ENCODE peak calls at places on chromosomes 1 and 21, in eight cellular contexts. One of them, this sample, is unnamed.

GRCh38 chr1:101290922-101291561 is 54.2 kb downstream of the S1PR1 start:
- DNase-seq in stimulated activated CD8-positive, alpha-beta memory T cell treated with anti-CD3 and anti-CD28 coated beads, Interleukin-2, amount 100 ng/mL, for 48 hours: no peak
- DNase-seq in NCI-H1105: no peak
- DNase-seq in ovary: no peak
- DNase-seq in anterior cingulate cortex: no peak
- DNase-seq in glomerular endothelial cell: no peak
- DNase-seq in activated CD8-positive, alpha-beta memory T cell treated with anti-CD3 and anti-CD28 coated beads for 24 hours: peak
- DNase-seq in fibroblast of pulmonary artery: no peak
- DNase-seq in this sample: no peak

GRCh38 chr1:2237773-2238172 is 9.7 kb downstream of the SKI start:
- DNase-seq in stimulated activated CD8-positive, alpha-beta memory T cell treated with anti-CD3 and anti-CD28 coated beads, Interleukin-2, amount 100 ng/mL, for 48 hours: no peak
- DNase-seq in NCI-H1105: no peak
- DNase-seq in ovary: no peak
- DNase-seq in anterior cingulate cortex: no peak
- DNase-seq in glomerular endothelial cell: no peak
- DNase-seq in activated CD8-positive, alpha-beta memory T cell treated with anti-CD3 and anti-CD28 coated beads for 24 hours: no peak
- DNase-seq in fibroblast of pulmonary artery: no peak
- DNase-seq in this sample: no peak

GRCh38 chr1:26351591-26352337 is 2.2 kb downstream of the CRYBG2 start:
- DNase-seq in stimulated activated CD8-positive, alpha-beta memory T cell treated with anti-CD3 and anti-CD28 coated beads, Interleukin-2, amount 100 ng/mL, for 48 hours: no peak
- DNase-seq in NCI-H1105: no peak
- DNase-seq in ovary: no peak
- DNase-seq in anterior cingulate cortex: no peak
- DNase-seq in glomerular endothelial cell: no peak
- DNase-seq in activated CD8-positive, alpha-beta memory T cell treated with anti-CD3 and anti-CD28 coated beads for 24 hours: no peak
- DNase-seq in fibroblast of pulmonary artery: no peak
- DNase-seq in this sample: no peak

GRCh38 chr1:198676253-198676652 is 37.4 kb downstream of the PTPRC start:
- DNase-seq in stimulated activated CD8-positive, alpha-beta memory T cell treated with anti-CD3 and anti-CD28 coated beads, Interleukin-2, amount 100 ng/mL, for 48 hours: no peak
- DNase-seq in NCI-H1105: peak
- DNase-seq in ovary: no peak
- DNase-seq in anterior cingulate cortex: no peak
- DNase-seq in glomerular endothelial cell: no peak
- DNase-seq in activated CD8-positive, alpha-beta memory T cell treated with anti-CD3 and anti-CD28 coated beads for 24 hours: no peak
- DNase-seq in fibroblast of pulmonary artery: no peak
- DNase-seq in this sample: no peak

GRCh38 chr1:7468248-7468647 is 302.8 kb upstream of the VAMP3 start:
- DNase-seq in stimulated activated CD8-positive, alpha-beta memory T cell treated with anti-CD3 and anti-CD28 coated beads, Interleukin-2, amount 100 ng/mL, for 48 hours: no peak
- DNase-seq in NCI-H1105: no peak
- DNase-seq in ovary: no peak
- DNase-seq in anterior cingulate cortex: no peak
- DNase-seq in glomerular endothelial cell: no peak
- DNase-seq in activated CD8-positive, alpha-beta memory T cell treated with anti-CD3 and anti-CD28 coated beads for 24 hours: no peak
- DNase-seq in fibroblast of pulmonary artery: no peak
- DNase-seq in this sample: no peak

GRCh38 chr21:27359141-27359540 is 392.3 kb upstream of the ADAMTS5 start:
- DNase-seq in stimulated activated CD8-positive, alpha-beta memory T cell treated with anti-CD3 and anti-CD28 coated beads, Interleukin-2, amount 100 ng/mL, for 48 hours: no peak
- DNase-seq in NCI-H1105: no peak
- DNase-seq in ovary: no peak
- DNase-seq in anterior cingulate cortex: no peak
- DNase-seq in glomerular endothelial cell: no peak
- DNase-seq in activated CD8-positive, alpha-beta memory T cell treated with anti-CD3 and anti-CD28 coated beads for 24 hours: no peak
- DNase-seq in fibroblast of pulmonary artery: peak
- DNase-seq in this sample: no peak

GRCh38 chr1:36420409-36420808 is 22.7 kb upstream of the LSM10 start:
- DNase-seq in stimulated activated CD8-positive, alpha-beta memory T cell treated with anti-CD3 and anti-CD28 coated beads, Interleukin-2, amount 100 ng/mL, for 48 hours: no peak
- DNase-seq in NCI-H1105: no peak
- DNase-seq in ovary: peak
- DNase-seq in anterior cingulate cortex: no peak
- DNase-seq in glomerular endothelial cell: no peak
- DNase-seq in activated CD8-positive, alpha-beta memory T cell treated with anti-CD3 and anti-CD28 coated beads for 24 hours: no peak
- DNase-seq in fibroblast of pulmonary artery: peak
- DNase-seq in this sample: no peak

GRCh38 chr1:8362701-8363101 is 44.8 kb downstream of the SLC45A1 start:
- DNase-seq in stimulated activated CD8-positive, alpha-beta memory T cell treated with anti-CD3 and anti-CD28 coated beads, Interleukin-2, amount 100 ng/mL, for 48 hours: no peak
- DNase-seq in NCI-H1105: no peak
- DNase-seq in ovary: no peak
- DNase-seq in anterior cingulate cortex: no peak
- DNase-seq in glomerular endothelial cell: no peak
- DNase-seq in activated CD8-positive, alpha-beta memory T cell treated with anti-CD3 and anti-CD28 coated beads for 24 hours: no peak
- DNase-seq in fibroblast of pulmonary artery: no peak
- DNase-seq in this sample: no peak

GRCh38 chr1:201636581-201636980 is 97.7 kb downstream of the NAV1 start:
- DNase-seq in stimulated activated CD8-positive, alpha-beta memory T cell treated with anti-CD3 and anti-CD28 coated beads, Interleukin-2, amount 100 ng/mL, for 48 hours: no peak
- DNase-seq in NCI-H1105: no peak
- DNase-seq in ovary: no peak
- DNase-seq in anterior cingulate cortex: no peak
- DNase-seq in glomerular endothelial cell: peak
- DNase-seq in activated CD8-positive, alpha-beta memory T cell treated with anti-CD3 and anti-CD28 coated beads for 24 hours: no peak
- DNase-seq in fibroblast of pulmonary artery: peak
- DNase-seq in this sample: no peak

GRCh38 chr1:162689745-162690671 is 57.7 kb downstream of the DDR2 start:
- DNase-seq in stimulated activated CD8-positive, alpha-beta memory T cell treated with anti-CD3 and anti-CD28 coated beads, Interleukin-2, amount 100 ng/mL, for 48 hours: no peak
- DNase-seq in NCI-H1105: no peak
- DNase-seq in ovary: no peak
- DNase-seq in anterior cingulate cortex: no peak
- DNase-seq in glomerular endothelial cell: no peak
- DNase-seq in activated CD8-positive, alpha-beta memory T cell treated with anti-CD3 and anti-CD28 coated beads for 24 hours: no peak
- DNase-seq in fibroblast of pulmonary artery: no peak
- DNase-seq in this sample: no peak

GRCh38 chr1:6801998-6802397 is 16.7 kb downstream of the CAMTA1 start:
- DNase-seq in stimulated activated CD8-positive, alpha-beta memory T cell treated with anti-CD3 and anti-CD28 coated beads, Interleukin-2, amount 100 ng/mL, for 48 hours: no peak
- DNase-seq in NCI-H1105: no peak
- DNase-seq in ovary: no peak
- DNase-seq in anterior cingulate cortex: no peak
- DNase-seq in glomerular endothelial cell: no peak
- DNase-seq in activated CD8-positive, alpha-beta memory T cell treated with anti-CD3 and anti-CD28 coated beads for 24 hours: no peak
- DNase-seq in fibroblast of pulmonary artery: peak
- DNase-seq in this sample: no peak

GRCh38 chr1:34846265-34846664 is 13.3 kb downstream of the SMIM12 start:
- DNase-seq in stimulated activated CD8-positive, alpha-beta memory T cell treated with anti-CD3 and anti-CD28 coated beads, Interleukin-2, amount 100 ng/mL, for 48 hours: no peak
- DNase-seq in NCI-H1105: no peak
- DNase-seq in ovary: no peak
- DNase-seq in anterior cingulate cortex: no peak
- DNase-seq in glomerular endothelial cell: no peak
- DNase-seq in activated CD8-positive, alpha-beta memory T cell treated with anti-CD3 and anti-CD28 coated beads for 24 hours: no peak
- DNase-seq in fibroblast of pulmonary artery: no peak
- DNase-seq in this sample: no peak

GRCh38 chr1:5889901-5890300 is 102.3 kb downstream of the NPHP4 start:
- DNase-seq in stimulated activated CD8-positive, alpha-beta memory T cell treated with anti-CD3 and anti-CD28 coated beads, Interleukin-2, amount 100 ng/mL, for 48 hours: no peak
- DNase-seq in NCI-H1105: no peak
- DNase-seq in ovary: no peak
- DNase-seq in anterior cingulate cortex: no peak
- DNase-seq in glomerular endothelial cell: no peak
- DNase-seq in activated CD8-positive, alpha-beta memory T cell treated with anti-CD3 and anti-CD28 coated beads for 24 hours: no peak
- DNase-seq in fibroblast of pulmonary artery: no peak
- DNase-seq in this sample: no peak

GRCh38 chr1:186212574-186213224 is 162.4 kb downstream of the TPR start:
- DNase-seq in stimulated activated CD8-positive, alpha-beta memory T cell treated with anti-CD3 and anti-CD28 coated beads, Interleukin-2, amount 100 ng/mL, for 48 hours: no peak
- DNase-seq in NCI-H1105: peak
- DNase-seq in ovary: no peak
- DNase-seq in anterior cingulate cortex: peak
- DNase-seq in glomerular endothelial cell: peak
- DNase-seq in activated CD8-positive, alpha-beta memory T cell treated with anti-CD3 and anti-CD28 coated beads for 24 hours: no peak
- DNase-seq in fibroblast of pulmonary artery: peak
- DNase-seq in this sample: no peak

GRCh38 chr1:105914403-105914802 is 1142.1 kb upstream of the PRMT6 start:
- DNase-seq in stimulated activated CD8-positive, alpha-beta memory T cell treated with anti-CD3 and anti-CD28 coated beads, Interleukin-2, amount 100 ng/mL, for 48 hours: no peak
- DNase-seq in NCI-H1105: no peak
- DNase-seq in ovary: no peak
- DNase-seq in anterior cingulate cortex: no peak
- DNase-seq in glomerular endothelial cell: no peak
- DNase-seq in activated CD8-positive, alpha-beta memory T cell treated with anti-CD3 and anti-CD28 coated beads for 24 hours: no peak
- DNase-seq in fibroblast of pulmonary artery: no peak
- DNase-seq in this sample: no peak

This sample was measured in stimulated activated CD4-positive, alpha-beta T cell treated with anti-CD3 and anti-CD28 coated beads, Interleukin-12 subunit alpha, Interleukin-12 subunit beta, amount 100 ng/mL, for 48 hours.